ENCODE peak calls at places on chromosomes 3 and 15, in four cellular contexts. Z, G, S and W are unnamed samples.

GRCh38 chr15:90451215-90451850 is 63.3 kb downstream of the IQGAP1 start:
- DNase-seq in Z (no peak), S (no peak), G (no peak), W (no peak)

GRCh38 chr3:154522031-154522430 is 92.0 kb upstream of the GPR149 start:
- DNase-seq in G (no peak), S (no peak), Z (no peak), W (no peak)

GRCh38 chr3:127288921-127289645 is 1.2 kb upstream of the PRR20G start:
- DNase-seq in S (no peak), Z (no peak), G (no peak), W (no peak)

GRCh38 chr3:172125963-172126403 is 86.6 kb downstream of the FNDC3B start:
- DNase-seq in G (no peak), S (no peak), Z (peak; percentile 68), W (no peak)

GRCh38 chr3:25910997-25911396 is 121.1 kb downstream of the OXSM start:
- DNase-seq in G (no peak), Z (no peak), S (no peak), W (no peak)

GRCh38 chr3:194250104-194251002 is 100.8 kb downstream of the CPN2 start:
- DNase-seq in S (no peak), G (no peak), Z (peak; percentile 88), W (peak; percentile 88)

GRCh38 chr15:72184165-72184811 is 13.3 kb downstream of the GRAMD2A start:
- DNase-seq in G (no peak), Z (peak; percentile 26), S (no peak), W (peak; percentile 85)

GRCh38 chr15:41115652-41116115 is 396 bp downstream of the INO80 start:
- DNase-seq in Z (peak; percentile 54), S (no peak), G (peak; percentile 86), W (peak; percentile 90)

GRCh38 chr3:155390361-155390760 is 96.9 kb upstream of the STRIT1 start:
- DNase-seq in S (no peak), Z (no peak), G (no peak), W (no peak)

GRCh38 chr3:107604057-107604802 is 81.5 kb downstream of the BBX start:
- DNase-seq in Z (no peak), S (no peak), G (no peak), W (no peak)

GRCh38 chr3:108493862-108494261 is 16.5 kb downstream of the MYH15 start:
- DNase-seq in Z (peak; percentile 17), G (no peak), S (no peak), W (no peak)

GRCh38 chr15:52232327-52232726 is 41.1 kb upstream of the GNB5 start:
- DNase-seq in G (no peak), S (peak; percentile 54), Z (no peak), W (no peak)

GRCh38 chr15:85157344-85157743 is 175.7 kb downstream of the PDE8A start:
- DNase-seq in G (no peak), Z (no peak), S (no peak), W (no peak)

GRCh38 chr3:127747751-127748521 is 74.4 kb downstream of the MGLL start:
- DNase-seq in G (no peak), S (no peak), Z (peak; percentile 76), W (peak; percentile 94)

GRCh38 chr3:146131616-146132410 is 29.2 kb downstream of the PLOD2 start:
- DNase-seq in S (no peak), G (no peak), Z (no peak), W (no peak)

GRCh38 chr15:71121442-71121841 is 6.2 kb downstream of the THSD4 start:
- DNase-seq in S (no peak), Z (no peak), G (no peak), W (no peak)

GRCh38 chr15:72682772-72683171 is 3.2 kb downstream of the HIGD2B start:
- DNase-seq in S (no peak), G (no peak), Z (no peak), W (no peak)

GRCh38 chr3:99929409-99930139 is 111.9 kb downstream of the CMSS1 start:
- DNase-seq in Z (peak; percentile 46), S (no peak), G (no peak), W (no peak)

GRCh38 chr3:55488398-55489055 is 1.4 kb upstream of the WNT5A start:
- DNase-seq in Z (peak; percentile 49), S (peak; percentile 85), G (no peak), W (peak; percentile 90)

GRCh38 chr3:5149306-5149880 is 27.3 kb downstream of the ARL8B start:
- DNase-seq in G (no peak), Z (no peak), S (no peak), W (no peak)

GRCh38 chr3:183178833-183179549 is 16.5 kb upstream of the LAMP3 start:
- DNase-seq in Z (peak; percentile 29), G (no peak), S (peak; percentile 73), W (no peak)

GRCh38 chr3:196344663-196345062 is 6.5 kb upstream of the TM4SF19 start:
- DNase-seq in G (no peak), Z (no peak), S (no peak), W (no peak)
- TF ChIP-seq CTCF in G (no peak), Z (no peak), S (no peak), W (no peak)

GRCh38 chr3:123365450-123366143 is 83.3 kb downstream of the ADCY5 start:
- DNase-seq in G (no peak), S (no peak), Z (no peak), W (no peak)
- TF ChIP-seq CTCF in G (peak; percentile 68), S (no peak), Z (peak; percentile 56), W (peak; percentile 43)

DNA sequence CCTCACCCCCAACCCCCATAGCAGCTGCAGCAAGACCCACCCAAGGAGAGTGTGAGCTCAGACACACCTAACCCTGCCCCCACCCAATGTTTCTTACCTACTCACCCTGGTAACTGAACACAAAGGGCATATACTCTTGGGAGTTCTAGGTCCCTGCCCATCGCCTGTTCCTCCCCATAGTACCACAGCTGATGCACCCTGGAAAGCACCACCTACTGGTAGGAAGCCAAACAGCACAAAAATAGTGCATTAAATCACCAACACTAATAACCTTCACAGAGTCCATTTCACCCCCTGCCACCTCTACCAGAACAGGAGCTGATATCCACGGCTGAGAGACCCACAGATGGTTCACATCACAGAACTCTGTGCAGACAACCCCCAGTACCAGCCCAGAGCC is 245.2 kb downstream of the EFHB start:
- DNase-seq in S (no peak), G (no peak), Z (no peak), W (no peak)
- TF ChIP-seq CTCF in S (peak; percentile 35), G (no peak), Z (no peak), W (no peak)

GRCh38 chr3:174891524-174892203 is 32.5 kb downstream of the NAALADL2 start:
- DNase-seq in S (no peak), G (no peak), Z (no peak), W (no peak)
- TF ChIP-seq CTCF in S (no peak), G (no peak), Z (peak; percentile 18), W (no peak)

DNA sequence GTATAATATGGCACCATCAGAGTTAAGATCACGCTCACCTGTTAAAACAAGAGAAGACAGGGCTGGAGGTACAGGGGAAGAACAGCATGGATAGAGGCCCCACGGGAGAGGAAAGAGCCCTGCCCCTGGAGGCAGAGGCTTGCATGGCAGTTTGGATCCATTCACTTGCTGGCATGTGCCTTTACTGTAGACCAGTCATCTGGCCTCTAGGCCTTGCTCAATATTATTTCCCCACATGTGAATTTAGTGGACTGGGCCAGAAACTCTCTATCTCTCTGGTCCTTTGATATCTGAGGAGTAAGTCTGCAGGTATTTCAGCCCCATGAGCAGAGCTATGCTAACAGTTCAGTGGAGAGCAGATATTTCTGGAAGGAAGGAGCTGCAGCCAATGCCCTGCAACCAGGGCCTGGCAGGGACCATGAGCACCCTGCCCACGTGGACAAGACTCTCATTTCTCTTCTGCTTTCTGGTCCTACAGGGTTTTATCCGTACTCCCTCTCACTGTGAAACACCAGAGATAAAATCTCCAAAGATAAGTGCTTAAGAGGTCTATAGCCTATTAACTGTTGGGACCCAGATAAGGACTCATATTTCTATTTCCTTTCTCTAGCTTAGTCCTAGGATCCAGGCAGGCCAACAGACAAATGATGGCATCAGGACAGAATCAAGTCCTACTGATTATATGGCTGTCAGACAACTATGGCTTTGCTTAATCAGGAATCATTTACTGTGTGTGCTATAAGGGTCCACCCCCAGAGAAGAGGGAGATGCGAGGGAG is 65.0 kb downstream of the CLDN11 start:
- DNase-seq in G (no peak), Z (no peak), S (no peak), W (no peak)
- TF ChIP-seq CTCF in G (peak; percentile 37), Z (no peak), S (peak; percentile 19), W (no peak)

GRCh38 chr3:68893600-68894239 is 38.6 kb downstream of the TAFA4 start:
- DNase-seq in Z (no peak), S (peak; percentile 22), G (no peak), W (no peak)
- TF ChIP-seq CTCF in Z (peak; percentile 60), S (peak; percentile 55), G (peak; percentile 88), W (peak; percentile 43)

GRCh38 chr3:72310028-72310987 is 525.4 kb upstream of the PROK2 start:
- DNase-seq in Z (peak; percentile 45), S (peak; percentile 77), G (no peak), W (peak; percentile 85)
- TF ChIP-seq CTCF in Z (peak; percentile 29), S (no peak), G (peak; percentile 13), W (peak; percentile 6)

DNA sequence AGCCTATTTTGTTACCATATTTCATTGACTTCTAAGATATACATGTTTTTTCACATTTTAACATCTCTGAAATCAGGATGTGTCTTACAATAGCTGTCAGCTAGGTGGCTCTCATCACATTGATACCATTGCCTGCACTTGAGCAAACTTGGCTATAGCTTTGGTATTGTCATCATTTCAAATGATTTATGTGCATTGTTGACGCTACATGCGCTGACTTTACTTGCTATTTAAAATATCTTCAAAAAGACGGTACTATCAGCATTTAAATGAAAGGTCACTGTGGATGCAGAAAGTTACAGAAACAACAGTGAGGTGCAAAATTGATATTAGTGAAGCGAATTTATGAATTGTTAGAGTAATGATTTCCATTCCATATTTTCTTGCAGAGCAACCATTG is 54.0 kb upstream of the ABHD2 start:
- DNase-seq in Z (no peak), G (no peak), S (no peak), W (no peak)
- TF ChIP-seq CTCF in Z (peak; percentile 45), G (peak; percentile 79), S (peak; percentile 22), W (no peak)

DNA sequence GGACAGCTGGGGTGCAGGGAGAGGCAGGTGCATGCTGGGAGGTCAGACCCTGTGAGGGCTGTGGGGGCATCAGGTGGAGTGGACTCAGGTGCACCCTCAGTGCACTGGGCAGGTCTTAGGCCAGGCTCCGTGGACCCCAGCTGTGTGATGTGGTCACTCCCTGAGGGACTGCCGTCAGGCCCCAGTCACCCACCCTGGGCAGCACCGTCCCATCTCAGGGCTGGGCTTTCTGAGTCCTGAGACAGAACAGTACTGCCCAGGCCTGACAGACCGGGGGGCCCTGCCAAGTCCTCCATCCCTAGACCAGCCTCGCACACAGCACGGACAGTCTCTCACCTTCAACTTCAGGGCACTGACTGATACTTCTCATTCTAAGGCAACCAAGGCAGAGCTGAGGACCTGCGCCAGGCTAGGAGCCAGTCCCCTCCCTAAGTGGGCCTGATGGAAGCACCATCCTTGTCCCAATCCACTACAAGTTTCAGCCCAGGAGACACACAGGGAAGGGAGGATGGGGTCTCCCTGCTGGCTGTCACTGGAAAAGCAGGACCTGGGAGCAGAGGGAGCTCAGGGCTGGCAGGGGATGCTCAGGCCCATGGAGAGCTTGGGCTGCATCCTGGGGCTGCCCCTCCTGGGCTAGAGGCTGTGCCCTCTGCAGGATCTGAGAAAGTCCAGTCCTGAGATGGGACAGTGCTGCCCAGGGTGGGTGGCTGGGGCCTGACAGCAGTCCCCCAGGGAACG is 86.3 kb downstream of the LMLN start:
- DNase-seq in S (no peak), G (no peak), Z (no peak), W (no peak)
- TF ChIP-seq CTCF in S (no peak), G (no peak), Z (no peak), W (no peak)